ENCODE peak calls at places on chromosomes 11 and 22, in nine cellular contexts. One of them, this sample, is unnamed.

GRCh38 chr11:47469411-47470179 is 20.7 kb upstream of the RAPSN start:
- DNase-seq in stomach: no peak
- DNase-seq in Panc1: no peak
- DNase-seq in adipocyte: no peak
- DNase-seq in neural progenitor cell: no peak
- DNase-seq in epithelial cell of esophagus: no peak
- DNase-seq in cardiac fibroblast: no peak
- DNase-seq in NCI-H1930: no peak
- DNase-seq in myocyte: no peak
- DNase-seq in this sample: no peak

GRCh38 chr11:70694371-70694770 is 296.0 kb downstream of the CTTN start:
- DNase-seq in stomach: no peak
- DNase-seq in Panc1: no peak
- DNase-seq in adipocyte: no peak
- DNase-seq in neural progenitor cell: no peak
- DNase-seq in epithelial cell of esophagus: no peak
- DNase-seq in cardiac fibroblast: no peak
- DNase-seq in NCI-H1930: no peak
- DNase-seq in myocyte: no peak
- DNase-seq in this sample: no peak

GRCh38 chr11:14105446-14105845 is 142.9 kb downstream of the SPON1 start:
- DNase-seq in stomach: no peak
- DNase-seq in Panc1: no peak
- DNase-seq in adipocyte: no peak
- DNase-seq in neural progenitor cell: no peak
- DNase-seq in epithelial cell of esophagus: no peak
- DNase-seq in cardiac fibroblast: no peak
- DNase-seq in NCI-H1930: no peak
- DNase-seq in myocyte: no peak
- DNase-seq in this sample: no peak

GRCh38 chr11:85913486-85913885 is 58.3 kb downstream of the CCDC83 start:
- DNase-seq in stomach: no peak
- DNase-seq in Panc1: no peak
- DNase-seq in adipocyte: no peak
- DNase-seq in neural progenitor cell: no peak
- DNase-seq in epithelial cell of esophagus: no peak
- DNase-seq in cardiac fibroblast: no peak
- DNase-seq in NCI-H1930: no peak
- DNase-seq in myocyte: no peak
- DNase-seq in this sample: no peak

GRCh38 chr11:26102325-26102724 is 229.6 kb upstream of the ANO3 start:
- DNase-seq in stomach: no peak
- DNase-seq in Panc1: no peak
- DNase-seq in adipocyte: no peak
- DNase-seq in neural progenitor cell: no peak
- DNase-seq in epithelial cell of esophagus: no peak
- DNase-seq in cardiac fibroblast: no peak
- DNase-seq in NCI-H1930: no peak
- DNase-seq in myocyte: no peak
- DNase-seq in this sample: no peak

GRCh38 chr11:105151936-105152554 is 12.5 kb upstream of the CARD18 start:
- DNase-seq in stomach: no peak
- DNase-seq in Panc1: no peak
- DNase-seq in adipocyte: no peak
- DNase-seq in neural progenitor cell: no peak
- DNase-seq in epithelial cell of esophagus: peak; percentile 83
- DNase-seq in cardiac fibroblast: peak; percentile 91
- DNase-seq in NCI-H1930: no peak
- DNase-seq in myocyte: no peak
- DNase-seq in this sample: no peak

GRCh38 chr11:117771841-117772240 is 25.2 kb downstream of the DSCAML1 start:
- DNase-seq in stomach: no peak
- DNase-seq in Panc1: no peak
- DNase-seq in adipocyte: no peak
- DNase-seq in neural progenitor cell: no peak
- DNase-seq in epithelial cell of esophagus: no peak
- DNase-seq in cardiac fibroblast: no peak
- DNase-seq in NCI-H1930: no peak
- DNase-seq in myocyte: no peak
- DNase-seq in this sample: no peak

GRCh38 chr11:101226617-101227016 is 97.0 kb upstream of the PGR start:
- DNase-seq in stomach: no peak
- DNase-seq in Panc1: no peak
- DNase-seq in adipocyte: no peak
- DNase-seq in neural progenitor cell: no peak
- DNase-seq in epithelial cell of esophagus: no peak
- DNase-seq in cardiac fibroblast: no peak
- DNase-seq in NCI-H1930: no peak
- DNase-seq in myocyte: no peak
- DNase-seq in this sample: no peak

GRCh38 chr11:93817426-93818348 is 32.7 kb downstream of the VSTM5 start:
- DNase-seq in stomach: no peak
- DNase-seq in Panc1: no peak
- DNase-seq in adipocyte: no peak
- DNase-seq in neural progenitor cell: no peak
- DNase-seq in epithelial cell of esophagus: no peak
- DNase-seq in cardiac fibroblast: peak; percentile 33
- DNase-seq in NCI-H1930: no peak
- DNase-seq in myocyte: peak; percentile 4
- DNase-seq in this sample: no peak

GRCh38 chr11:17786824-17787525 is 52.4 kb downstream of the KCNC1 start:
- DNase-seq in stomach: no peak
- DNase-seq in Panc1: no peak
- DNase-seq in adipocyte: peak; percentile 85
- DNase-seq in neural progenitor cell: peak; percentile 32
- DNase-seq in epithelial cell of esophagus: peak; percentile 96
- DNase-seq in cardiac fibroblast: peak; percentile 85
- DNase-seq in NCI-H1930: no peak
- DNase-seq in myocyte: peak; percentile 83
- DNase-seq in this sample: no peak

GRCh38 chr11:102109896-102110760 is at the start of gene YAP1:
- DNase-seq in stomach: peak; percentile 88
- DNase-seq in Panc1: peak; percentile 54
- DNase-seq in adipocyte: peak; percentile 95
- DNase-seq in neural progenitor cell: peak; percentile 95
- DNase-seq in epithelial cell of esophagus: peak; percentile 95
- DNase-seq in cardiac fibroblast: peak; percentile 93
- DNase-seq in NCI-H1930: no peak
- DNase-seq in myocyte: peak; percentile 97
- DNase-seq in this sample: peak; percentile 85

GRCh38 chr11:131246589-131247164 is 123.7 kb upstream of the NTM start:
- DNase-seq in stomach: peak; percentile 55
- DNase-seq in Panc1: peak; percentile 5
- DNase-seq in adipocyte: no peak
- DNase-seq in neural progenitor cell: peak; percentile 81
- DNase-seq in epithelial cell of esophagus: peak; percentile 23
- DNase-seq in cardiac fibroblast: no peak
- DNase-seq in NCI-H1930: no peak
- DNase-seq in myocyte: no peak
- DNase-seq in this sample: peak; percentile 60

GRCh38 chr11:14673824-14674432 is 30.3 kb downstream of the PDE3B start:
- DNase-seq in stomach: no peak
- DNase-seq in Panc1: no peak
- DNase-seq in adipocyte: no peak
- DNase-seq in neural progenitor cell: no peak
- DNase-seq in epithelial cell of esophagus: no peak
- DNase-seq in cardiac fibroblast: no peak
- DNase-seq in NCI-H1930: no peak
- DNase-seq in myocyte: no peak
- DNase-seq in this sample: no peak

GRCh38 chr11:35354644-35355043 is 64.7 kb downstream of the SLC1A2 start:
- DNase-seq in stomach: no peak
- DNase-seq in Panc1: no peak
- DNase-seq in adipocyte: peak; percentile 74
- DNase-seq in neural progenitor cell: no peak
- DNase-seq in epithelial cell of esophagus: no peak
- DNase-seq in cardiac fibroblast: peak; percentile 71
- DNase-seq in NCI-H1930: no peak
- DNase-seq in myocyte: peak; percentile 60
- DNase-seq in this sample: no peak

GRCh38 chr11:14956111-14956510 is 16.0 kb downstream of the CALCA start:
- DNase-seq in stomach: no peak
- DNase-seq in Panc1: no peak
- DNase-seq in adipocyte: no peak
- DNase-seq in neural progenitor cell: no peak
- DNase-seq in epithelial cell of esophagus: no peak
- DNase-seq in cardiac fibroblast: no peak
- DNase-seq in NCI-H1930: no peak
- DNase-seq in myocyte: no peak
- DNase-seq in this sample: no peak

GRCh38 chr11:58222730-58223129 is 6.0 kb downstream of the OR10Q1 start:
- DNase-seq in stomach: no peak
- DNase-seq in Panc1: no peak
- DNase-seq in adipocyte: no peak
- DNase-seq in neural progenitor cell: no peak
- DNase-seq in epithelial cell of esophagus: peak; percentile 86
- DNase-seq in cardiac fibroblast: peak; percentile 45
- DNase-seq in NCI-H1930: no peak
- DNase-seq in myocyte: peak; percentile 1
- DNase-seq in this sample: no peak

GRCh38 chr11:86596861-86597632 is 75.4 kb downstream of the ME3 start:
- DNase-seq in stomach: no peak
- DNase-seq in Panc1: no peak
- DNase-seq in adipocyte: no peak
- DNase-seq in neural progenitor cell: no peak
- DNase-seq in epithelial cell of esophagus: no peak
- DNase-seq in cardiac fibroblast: peak; percentile 81
- DNase-seq in NCI-H1930: no peak
- DNase-seq in myocyte: peak; percentile 60
- DNase-seq in this sample: no peak

GRCh38 chr22:31089101-31090100 is 8.3 kb downstream of the SMTN start:
- DNase-seq in stomach: peak; percentile 54
- DNase-seq in Panc1: no peak
- DNase-seq in adipocyte: peak; percentile 67
- DNase-seq in neural progenitor cell: peak; percentile 61
- DNase-seq in epithelial cell of esophagus: no peak
- DNase-seq in cardiac fibroblast: peak; percentile 41
- DNase-seq in NCI-H1930: no peak
- DNase-seq in myocyte: peak; percentile 54
- DNase-seq in this sample: no peak

GRCh38 chr22:26656896-26657851 is at the start of gene MIAT:
- DNase-seq in stomach: peak; percentile 40
- DNase-seq in Panc1: no peak
- DNase-seq in adipocyte: peak; percentile 52
- DNase-seq in neural progenitor cell: peak; percentile 89
- DNase-seq in epithelial cell of esophagus: peak; percentile 21
- DNase-seq in cardiac fibroblast: peak; percentile 23
- DNase-seq in NCI-H1930: peak; percentile 43
- DNase-seq in myocyte: peak; percentile 7
- DNase-seq in this sample: peak; percentile 37

This sample was measured in body of pancreas.